ENCODE peak calls at places on chromosome 18, in five cellular contexts. Z, G, P, B and I are unnamed samples.

GRCh38 chr18:12657849-12658829 is at the start of gene SPIRE1:
- DNase-seq in G (peak), P (peak), B (peak), Z (peak), I (no peak)

GRCh38 chr18:55088000-55088401 is 128.7 kb upstream of the CCDC68 start:
- DNase-seq in B (no peak), P (no peak), Z (no peak), G (no peak), I (no peak)

GRCh38 chr18:8608795-8609673 is at the start of gene RAB12:
- DNase-seq in B (peak), G (peak), Z (peak), P (peak), I (peak)

GRCh38 chr18:40159141-40160017 is 1795.7 kb upstream of the PIK3C3 start:
- DNase-seq in G (peak), Z (no peak), P (no peak), B (no peak), I (no peak)

GRCh38 chr18:7876354-7876753 is 309.2 kb downstream of the PTPRM start:
- DNase-seq in G (no peak), Z (no peak), B (no peak), P (no peak), I (no peak)

GRCh38 chr18:52874774-52875173 is 534.8 kb downstream of the DCC start:
- DNase-seq in G (no peak), P (no peak), B (no peak), Z (no peak), I (no peak)

GRCh38 chr18:7234061-7234460 is 3.2 kb downstream of the LRRC30 start:
- DNase-seq in G (no peak), Z (no peak), B (no peak), P (no peak), I (no peak)

GRCh38 chr18:51463483-51464136 is 266.1 kb upstream of the MEX3C start:
- DNase-seq in P (no peak), Z (no peak), B (no peak), G (no peak), I (no peak)

GRCh38 chr18:13568443-13569392 is 157.6 kb downstream of the FAM210A start:
- DNase-seq in B (no peak), G (no peak), P (no peak), Z (no peak), I (no peak)

GRCh38 chr18:13003466-13003896 is 12.3 kb downstream of the CEP192 start:
- DNase-seq in B (no peak), Z (no peak), G (peak), P (no peak), I (no peak)

GRCh38 chr18:1048048-1048447 is 143.4 kb downstream of the ADCYAP1 start:
- DNase-seq in B (no peak), P (no peak), G (no peak), Z (no peak), I (no peak)

GRCh38 chr18:77858331-77858730 is 608.7 kb downstream of the GALR1 start:
- DNase-seq in P (no peak), G (no peak), B (no peak), Z (no peak), I (no peak)

GRCh38 chr18:47149457-47150028 is 757 bp downstream of the HDHD2 start:
- DNase-seq in B (no peak), G (peak), P (no peak), Z (no peak), I (no peak)

GRCh38 chr18:3283908-3284307 is 22.0 kb downstream of the MYL12B start:
- DNase-seq in B (no peak), G (no peak), P (no peak), Z (no peak), I (no peak)

GRCh38 chr18:53004798-53005197 is 664.8 kb downstream of the DCC start:
- DNase-seq in P (no peak), B (no peak), Z (no peak), G (no peak), I (no peak)

GRCh38 chr18:2108581-2108980 is 462.7 kb downstream of the METTL4 start:
- DNase-seq in P (no peak), G (no peak), Z (no peak), B (no peak), I (no peak)

GRCh38 chr18:26649193-26649543 is 100.8 kb upstream of the KCTD1 start:
- DNase-seq in P (no peak), B (no peak), Z (no peak), G (no peak), I (no peak)

GRCh38 chr18:44759925-44760342 is 79.2 kb downstream of the SETBP1 start:
- DNase-seq in Z (no peak), P (no peak), G (no peak), B (no peak), I (no peak)

GRCh38 chr18:39421319-39421718 is 1855.7 kb upstream of the CELF4 start:
- DNase-seq in Z (no peak), P (no peak), G (no peak), B (no peak), I (no peak)

GRCh38 chr18:69490813-69491212 is 90.1 kb downstream of the DOK6 start:
- DNase-seq in P (no peak), G (no peak), B (no peak), Z (no peak), I (no peak)

GRCh38 chr18:9237982-9238381 is 96.6 kb upstream of the TWSG1 start:
- DNase-seq in P (no peak), G (no peak), Z (no peak), B (no peak), I (no peak)

GRCh38 chr18:59547691-59548182 is 149.5 kb downstream of the CCBE1 start:
- DNase-seq in B (no peak), G (no peak), P (no peak), Z (no peak), I (no peak)
- TF ChIP-seq CTCF in B (no peak), G (no peak), P (no peak), Z (peak), I (no peak)

GRCh38 chr18:79531386-79531785 is 135.7 kb downstream of the NFATC1 start:
- DNase-seq in Z (peak), B (peak), P (no peak), G (no peak), I (no peak)
- TF ChIP-seq CTCF in Z (no peak), B (no peak), P (no peak), G (no peak), I (no peak)

GRCh38 chr18:5455644-5456043 is 88.2 kb downstream of the EPB41L3 start:
- DNase-seq in P (no peak), Z (no peak), B (no peak), G (no peak), I (no peak)

GRCh38 chr18:5457467-5457957 is 86.3 kb downstream of the EPB41L3 start:
- DNase-seq in B (no peak), P (no peak), Z (no peak), G (no peak), I (no peak)

GRCh38 chr18:5452943-5453342 is 90.9 kb downstream of the EPB41L3 start:
- DNase-seq in G (no peak), P (no peak), B (no peak), Z (no peak), I (no peak)

GRCh38 chr18:5461056-5461455 is 82.7 kb downstream of the EPB41L3 start:
- DNase-seq in G (no peak), Z (no peak), B (no peak), P (no peak), I (no peak)

DNA sequence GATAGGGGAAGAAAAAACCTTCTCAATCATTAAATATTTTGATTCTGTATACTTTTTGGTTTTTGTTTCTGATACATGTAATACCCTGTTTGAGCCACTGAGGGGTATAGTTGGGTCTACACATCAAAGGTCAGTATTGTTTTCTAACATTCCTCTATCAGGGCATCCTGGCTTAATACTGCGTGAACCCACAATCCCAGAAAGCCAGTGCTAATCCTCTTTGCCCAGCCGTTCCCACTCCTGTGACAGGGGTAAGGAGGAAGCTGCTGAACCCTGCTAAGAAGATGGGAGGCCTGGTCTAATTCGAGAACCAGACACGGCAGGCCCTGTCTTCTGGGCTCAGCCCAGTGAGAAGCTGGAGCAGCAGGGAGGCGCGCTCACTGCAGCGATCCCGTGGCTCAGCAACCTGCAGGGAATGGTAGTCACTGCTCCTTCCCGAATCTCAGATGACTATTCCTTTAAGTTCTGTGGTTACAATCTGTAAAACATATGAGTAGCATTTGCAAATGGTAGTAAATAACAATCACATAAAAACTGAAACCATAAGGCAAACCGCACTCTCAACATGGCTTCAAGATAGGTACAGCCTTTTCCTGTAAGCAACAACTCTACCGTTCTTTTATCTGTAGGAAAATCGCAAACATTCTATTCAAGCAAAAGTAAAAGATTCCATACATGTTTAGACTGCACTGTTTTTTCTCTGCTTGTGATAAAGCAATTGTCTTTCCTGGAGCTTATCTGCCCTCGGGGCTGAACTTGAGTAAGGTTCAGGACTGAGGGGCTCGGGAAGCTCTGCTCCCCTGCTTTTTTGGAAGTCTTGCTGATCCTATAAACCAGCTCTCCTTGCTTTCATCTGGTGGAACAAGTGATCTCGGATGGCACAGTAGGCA is 87.0 kb downstream of the EPB41L3 start:
- DNase-seq in Z (peak), P (no peak), B (no peak), G (peak), I (peak)
- TF ChIP-seq CTCF in Z (peak), P (peak), B (peak), G (peak), I (peak)

DNA sequence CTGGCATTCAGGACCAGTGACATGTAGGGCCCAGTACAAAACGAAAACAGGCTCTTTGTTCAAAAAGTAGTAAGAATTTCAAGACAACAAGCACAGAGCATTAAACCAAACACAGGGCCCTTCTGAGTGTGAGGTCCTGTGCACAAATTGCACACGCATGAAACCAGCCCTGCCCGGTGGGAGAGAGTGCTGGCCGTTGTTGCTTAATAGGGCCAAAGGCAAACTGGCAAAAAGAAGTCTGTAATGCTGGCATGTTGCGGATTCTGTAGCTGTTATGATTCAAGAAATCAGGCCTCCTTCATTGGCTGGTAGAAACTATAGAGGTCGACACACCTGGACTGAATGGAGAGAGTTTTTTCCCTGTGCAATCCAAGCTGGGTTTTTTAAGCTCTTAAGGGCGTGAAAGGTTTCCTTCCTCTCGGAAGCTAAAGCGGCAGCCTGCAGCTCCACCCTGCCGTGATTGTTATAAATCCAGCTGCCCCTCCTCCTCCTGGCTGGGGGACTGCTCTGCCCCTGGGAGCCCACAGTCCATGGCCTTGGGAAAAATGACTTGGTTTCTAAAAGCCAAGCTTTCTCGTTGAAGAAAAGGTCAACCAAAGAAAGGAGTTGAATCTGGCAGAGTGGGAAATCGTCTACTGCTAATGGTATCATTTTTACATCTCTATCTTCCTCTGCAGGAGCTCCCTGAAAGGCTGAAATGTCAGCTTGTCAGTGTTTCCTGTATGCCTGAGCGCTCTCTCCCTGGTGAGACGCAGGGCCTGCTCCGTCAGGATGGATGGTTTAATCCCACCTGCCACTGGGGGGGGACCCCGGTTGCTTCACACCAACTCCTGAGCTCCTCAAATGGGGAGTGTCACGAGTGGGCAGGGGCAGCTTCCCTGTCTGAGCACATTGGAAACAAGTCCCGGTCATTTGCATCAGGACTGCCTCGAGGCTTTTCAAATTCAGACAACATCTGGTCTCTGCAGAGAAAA is 143.6 kb downstream of the ALPK2 start:
- DNase-seq in G (peak), Z (no peak), P (no peak), B (peak), I (no peak)
- TF ChIP-seq CTCF in G (no peak), Z (no peak), P (no peak), B (no peak), I (peak)

GRCh38 chr18:57586243-57587049 is at the start of gene FECH:
- DNase-seq in Z (peak), P (peak), G (peak), B (peak), I (peak)
- TF ChIP-seq CTCF in Z (no peak), P (peak), G (no peak), B (peak), I (no peak)

DNA sequence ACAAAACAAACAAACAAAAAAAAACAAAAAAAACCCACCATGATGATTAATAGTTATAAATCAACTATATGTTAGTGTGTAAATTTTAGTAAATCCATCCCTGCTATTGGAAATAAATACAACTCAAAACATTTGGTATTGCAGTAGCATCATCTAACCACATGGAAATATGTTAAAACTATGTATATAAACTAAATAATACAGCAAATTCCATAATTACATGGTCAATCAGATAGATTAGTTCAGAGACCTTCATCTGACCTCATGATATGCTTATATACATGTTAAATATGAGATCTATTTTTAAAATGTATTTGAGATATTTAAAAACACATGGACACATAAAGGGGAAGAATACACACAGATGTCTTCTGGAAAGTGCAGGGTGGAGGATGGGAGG is 384.2 kb downstream of the TMX3 start:
- DNase-seq in P (no peak), Z (no peak), B (no peak), G (no peak), I (no peak)
- TF ChIP-seq CTCF in P (no peak), Z (no peak), B (no peak), G (peak), I (no peak)

DNA sequence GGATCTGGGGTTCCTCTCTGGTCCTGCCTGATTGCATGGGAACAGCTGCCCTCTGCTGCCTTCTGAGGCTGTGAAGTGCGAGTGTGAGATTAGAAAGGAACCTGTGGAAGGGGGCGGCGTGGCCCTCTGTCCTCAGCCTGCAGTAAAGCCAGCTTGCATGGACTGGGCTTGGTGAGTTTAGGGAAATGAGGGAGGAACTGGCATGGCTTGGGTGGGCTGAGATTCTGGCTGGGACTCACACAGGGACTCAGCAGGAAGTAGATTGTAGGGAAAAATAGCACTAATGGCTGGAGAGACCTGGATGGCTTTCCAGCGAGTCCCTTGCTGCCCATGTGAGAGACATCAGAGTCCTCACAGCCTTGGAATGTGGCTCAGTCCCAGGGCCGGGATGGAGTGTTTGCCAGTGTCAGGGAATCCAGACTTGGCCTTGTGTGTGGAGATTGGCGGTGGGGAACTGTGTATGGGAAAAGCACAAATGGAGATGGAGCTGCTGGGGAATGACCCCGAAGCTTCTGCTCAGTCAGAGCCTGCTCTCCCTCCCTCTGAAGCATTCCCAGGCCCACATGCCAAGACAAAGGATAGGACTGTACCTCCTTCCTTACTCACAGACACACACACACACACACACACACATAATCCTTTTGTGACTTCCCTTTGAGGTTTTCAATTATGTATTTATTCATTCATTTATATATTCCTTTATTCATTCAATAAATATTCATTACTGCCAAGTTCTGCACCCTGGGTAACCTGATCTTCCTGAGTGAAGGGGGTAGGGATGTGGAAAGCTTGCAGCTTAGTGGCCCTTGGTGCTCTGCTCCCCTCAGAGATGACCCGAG is 115.4 kb downstream of the ACAA2 start:
- DNase-seq in P (no peak), G (no peak), B (no peak), Z (no peak), I (no peak)
- TF ChIP-seq CTCF in P (no peak), G (no peak), B (no peak), Z (no peak), I (no peak)

GRCh38 chr18:74567805-74568204 is 29.9 kb upstream of the ZNF407 start:
- DNase-seq in P (no peak), Z (no peak), B (no peak), G (no peak), I (no peak)
- TF ChIP-seq CTCF in P (no peak), Z (no peak), B (no peak), G (no peak), I (no peak)

GRCh38 chr18:61582205-61582710 is 249.0 kb downstream of the CDH20 start:
- DNase-seq in P (no peak), G (no peak), Z (no peak), B (no peak), I (no peak)
- TF ChIP-seq CTCF in P (peak), G (peak), Z (no peak), B (peak), I (no peak)